ENCODE peak calls at places on chromosomes 16 and 17, in nine cellular contexts. P, R, G, U, E, F, T, D and S are unnamed samples.
A peak's percentile ranks its signal among the peaks of the same experiment; 100 is the strongest.

GRCh38 chr17:2937331-2938003 is 125.9 kb downstream of the OR1D5 start:
- DNase-seq in P (no peak), R (no peak), G (peak; percentile 64), U (peak; percentile 59), E (no peak), F (no peak), T (no peak), D (no peak), S (no peak)

GRCh38 chr17:38554430-38555350 is 51.1 kb downstream of the SRCIN1 start:
- DNase-seq in P (peak; percentile 77), R (no peak), G (peak; percentile 33), U (no peak), E (no peak), F (no peak), T (no peak), D (no peak), S (no peak)

GRCh38 chr16:23835390-23836077 is at the start of gene PRKCB:
- DNase-seq in P (no peak), R (peak; percentile 92), G (peak; percentile 62), U (peak; percentile 96), E (peak; percentile 90), F (peak; percentile 96), T (peak; percentile 98), D (no peak), S (peak; percentile 88)

GRCh38 chr17:50396261-50397110 is 837 bp downstream of the LRRC59 start:
- DNase-seq in P (peak; percentile 64), R (no peak), G (peak; percentile 90), U (peak; percentile 58), E (peak; percentile 19), F (peak; percentile 19), T (no peak), D (no peak), S (peak; percentile 67)

GRCh38 chr17:62626719-62627218 is 701 bp upstream of the MRC2 start:
- DNase-seq in P (peak; percentile 51), R (no peak), G (peak; percentile 96), U (peak; percentile 88), E (no peak), F (peak; percentile 90), T (peak; percentile 89), D (no peak), S (peak; percentile 68)

GRCh38 chr17:15966183-15966878 is 21.4 kb downstream of the ADORA2B start:
- DNase-seq in P (peak; percentile 93), R (no peak), G (no peak), U (no peak), E (no peak), F (peak; percentile 96), T (peak; percentile 89), D (no peak), S (peak; percentile 75)

GRCh38 chr16:49755291-49755611 is 100.7 kb downstream of the ZNF423 start:
- DNase-seq in P (peak; percentile 28), R (no peak), G (peak; percentile 69), U (peak; percentile 69), E (peak; percentile 18), F (peak; percentile 59), T (peak; percentile 75), D (peak; percentile 10), S (peak; percentile 64)

GRCh38 chr17:3695723-3696411 is at the start of gene P2RX5:
- DNase-seq in P (peak; percentile 32), R (peak; percentile 87), G (peak; percentile 54), U (peak; percentile 81), E (peak; percentile 65), F (peak; percentile 75), T (peak; percentile 76), D (no peak), S (peak; percentile 39)

DNA sequence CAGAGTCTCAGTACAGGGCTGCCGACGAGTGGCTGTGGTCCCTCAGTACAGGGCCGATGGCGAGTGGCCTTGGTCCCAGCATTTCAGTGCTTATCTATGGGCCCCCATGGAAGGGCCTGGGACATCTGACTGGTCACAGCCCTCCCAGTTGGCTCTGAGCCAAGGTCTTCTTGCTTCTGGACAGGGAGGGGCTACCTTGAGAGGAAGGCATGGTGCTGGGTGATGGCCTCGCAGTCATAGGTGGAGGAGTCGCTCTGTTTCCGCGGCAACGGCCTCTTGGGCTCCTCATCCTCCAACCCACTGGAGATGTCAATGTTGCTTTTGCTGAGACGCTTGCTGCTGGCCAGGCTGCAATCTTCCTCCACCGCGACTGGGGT is 32.6 kb downstream of the PIMREG start:
- DNase-seq in P (no peak), R (no peak), G (peak; percentile 18), U (no peak), E (no peak), F (no peak), T (no peak), D (no peak), S (no peak)
- H3K4me2 ChIP-seq in P (no peak overlapping the region), R (no peak overlapping the region), G (no peak overlapping the region), U (no peak overlapping the region), E (no peak overlapping the region), F (no peak overlapping the region), T (no peak overlapping the region), D (no peak overlapping the region), S (no peak overlapping the region)

GRCh38 chr16:67989322-67990017 is 9.2 kb upstream of the DPEP3 start:
- DNase-seq in P (no peak), R (no peak), G (no peak), U (no peak), E (no peak), F (no peak), T (no peak), D (no peak), S (no peak)
- TF ChIP-seq EZH2phosphoT487 in P (no peak), R (no peak), G (no peak), U (no peak), E (no peak), F (no peak), T (no peak), D (no peak), S (no peak)

GRCh38 chr17:78532311-78532710 is 44.9 kb downstream of the DNAH17 start:
- DNase-seq in P (peak; percentile 39), R (no peak), G (no peak), U (no peak), E (no peak), F (no peak), T (no peak), D (no peak), S (no peak)
- H3K4me1 ChIP-seq in P (peaks cover 34% of the 10 kb centered on the region), R (no peaks in the 10 kb centered on the region), G (no peaks in the 10 kb centered on the region), U (no peaks in the 10 kb centered on the region), E (no peaks in the 10 kb centered on the region), F (no peaks in the 10 kb centered on the region), T (no peaks in the 10 kb centered on the region), D (peaks cover 11% of the 10 kb centered on the region), S (no peaks in the 10 kb centered on the region)

GRCh38 chr17:7466644-7467341 is 12.6 kb downstream of the ZBTB4 start:
- DNase-seq in P (peak; percentile 16), R (no peak), G (peak; percentile 40), U (no peak), E (no peak), F (no peak), T (no peak), D (no peak), S (no peak)
- H3K4me2 ChIP-seq in P (no peak overlapping the region), R (peak overlapping the region; percentile 37), G (no peak overlapping the region), U (no peak overlapping the region), E (no peak overlapping the region), F (no peak overlapping the region), T (no peak overlapping the region), D (no peak overlapping the region), S (no peak overlapping the region)

GRCh38 chr17:9926150-9926804 is 21.2 kb upstream of the RCVRN start:
- DNase-seq in P (peak; percentile 8), R (no peak), G (no peak), U (no peak), E (no peak), F (no peak), T (no peak), D (no peak), S (no peak)
- TF ChIP-seq EZH2phosphoT487 in P (no peak), R (no peak), G (no peak), U (no peak), E (no peak), F (no peak), T (no peak), D (no peak), S (no peak)

GRCh38 chr17:28810437-28810836 is 32.2 kb downstream of the FAM222B start:
- DNase-seq in P (no peak), R (no peak), G (no peak), U (no peak), E (no peak), F (no peak), T (no peak), D (no peak), S (no peak)

GRCh38 chr17:28812136-28812979 is 30.2 kb downstream of the FAM222B start:
- DNase-seq in P (peak; percentile 92), R (peak; percentile 97), G (peak; percentile 99), U (peak; percentile 98), E (peak; percentile 96), F (peak; percentile 99), T (peak; percentile 99), D (peak; percentile 88), S (peak; percentile 98)

GRCh38 chr17:28807925-28808641 is 34.5 kb downstream of the FAM222B start:
- DNase-seq in P (peak; percentile 74), R (no peak), G (peak; percentile 91), U (no peak), E (no peak), F (no peak), T (no peak), D (peak; percentile 69), S (peak; percentile 38)

GRCh38 chr17:28812980-28813377 is 29.6 kb downstream of the FAM222B start:
- DNase-seq in P (no peak), R (no peak), G (no peak), U (peak; percentile 68), E (no peak), F (no peak), T (no peak), D (no peak), S (no peak)

DNA sequence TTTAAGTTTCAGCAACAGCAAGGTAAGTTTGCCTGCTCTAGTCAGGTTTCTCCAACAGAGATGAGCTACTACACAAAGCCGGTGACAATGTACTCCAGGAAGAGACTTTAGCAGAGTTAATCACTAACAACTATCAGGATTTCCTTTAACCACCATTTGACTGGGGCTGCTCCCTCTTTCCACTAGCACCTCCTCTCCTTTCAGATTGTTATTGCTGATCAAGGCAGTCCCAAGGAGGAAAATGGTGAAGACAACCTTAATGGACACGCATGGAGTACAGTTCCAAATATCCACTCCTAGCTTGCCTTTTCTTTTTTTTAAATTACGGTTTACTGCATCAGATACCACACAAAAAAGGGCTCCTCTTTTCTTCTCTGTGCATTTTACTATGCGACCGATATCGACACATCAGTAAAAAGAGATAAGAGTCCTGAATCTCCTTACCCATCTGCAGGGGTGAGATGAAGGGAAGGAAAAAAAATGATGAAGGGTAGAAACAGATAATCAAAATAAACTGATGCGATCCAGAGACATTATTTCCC is 30.9 kb downstream of the FAM222B start:
- DNase-seq in P (peak; percentile 7), R (peak; percentile 19), G (peak; percentile 47), U (peak; percentile 15), E (peak; percentile 8), F (peak; percentile 38), T (peak; percentile 40), D (peak; percentile 15), S (peak; percentile 53)
- H3K4me1 ChIP-seq in P (peaks cover 43% of the 10 kb centered on the region), R (peaks cover 33% of the 10 kb centered on the region), G (peaks cover 44% of the 10 kb centered on the region), U (peaks cover 36% of the 10 kb centered on the region), E (peaks cover 12% of the 10 kb centered on the region), F (peaks cover 40% of the 10 kb centered on the region), T (peaks cover 41% of the 10 kb centered on the region), D (peaks cover 61% of the 10 kb centered on the region), S (peaks cover 45% of the 10 kb centered on the region)